ENCODE peak calls at places on chromosome 6, in nine cellular contexts. Q is choroid plexus epithelial cell; Y is cardiac fibroblast; S is upper lobe of right lung; V is adrenal gland; N is kidney epithelial cell; M is BE2C; F is fibroblast of lung; A is naive thymus-derived CD4-positive, alpha-beta T cell. I is an unnamed sample.

GRCh38 chr6:89290401-89291155 is 24.5 kb downstream of the GABRR2 start:
- DNase-seq in Y (no peak), M (no peak), Q (no peak), A (no peak), S (peak), V (no peak), F (no peak), N (no peak), I (no peak)

GRCh38 chr6:149864578-149865535 is 698 bp upstream of the LRP11 start:
- DNase-seq in Q (peak), F (peak), N (no peak), M (peak), Y (peak), V (peak), A (peak), S (no peak), I (peak)

GRCh38 chr6:90298459-90299053 is 1.9 kb upstream of the BACH2 start:
- DNase-seq in M (no peak), F (no peak), N (no peak), V (no peak), A (no peak), Y (no peak), S (no peak), Q (no peak), I (no peak)

GRCh38 chr6:15062311-15063252 is 183.3 kb upstream of the JARID2 start:
- DNase-seq in S (no peak), F (peak), M (no peak), V (no peak), A (no peak), Q (peak), N (peak), Y (peak), I (no peak)

GRCh38 chr6:5004373-5005037 is 668 bp upstream of the RPP40 start:
- DNase-seq in N (no peak), A (no peak), F (no peak), M (no peak), S (no peak), Y (peak), V (no peak), Q (no peak), I (no peak)

GRCh38 chr6:167655174-167655821 is 171.4 kb upstream of the AFDN start:
- DNase-seq in A (no peak), V (no peak), Q (no peak), Y (no peak), M (no peak), F (no peak), N (no peak), S (no peak), I (no peak)

GRCh38 chr6:137497722-137498463 is 3.7 kb upstream of the OLIG3 start:
- DNase-seq in S (no peak), M (no peak), A (no peak), V (no peak), N (no peak), F (no peak), Q (no peak), Y (no peak), I (no peak)

GRCh38 chr6:168192901-168193815 is 114.1 kb upstream of the FRMD1 start:
- DNase-seq in F (no peak), Q (no peak), A (no peak), V (no peak), Y (no peak), M (no peak), N (no peak), S (peak), I (no peak)

GRCh38 chr6:49668083-49668511 is 31.5 kb upstream of the RHAG start:
- DNase-seq in N (peak), V (no peak), S (no peak), M (no peak), Q (peak), F (no peak), A (no peak), Y (no peak), I (no peak)

GRCh38 chr6:131366223-131366622 is 206.8 kb upstream of the ARG1 start:
- DNase-seq in Y (no peak), V (no peak), N (no peak), S (no peak), Q (no peak), F (no peak), A (no peak), M (no peak), I (no peak)

GRCh38 chr6:111722220-111722731 is 116.6 kb upstream of the TRAF3IP2 start:
- DNase-seq in S (no peak), V (no peak), Y (peak), M (no peak), F (peak), Q (peak), A (no peak), N (no peak), I (no peak)

GRCh38 chr6:87277123-87277522 is 45.3 kb upstream of the SMIM8 start:
- DNase-seq in V (no peak), Y (peak), F (peak), M (no peak), S (no peak), N (no peak), A (no peak), Q (peak), I (peak)

GRCh38 chr6:112979830-112980229 is 632.7 kb downstream of the RFPL4B start:
- DNase-seq in V (peak), S (no peak), Q (peak), A (no peak), N (no peak), M (peak), F (peak), Y (peak), I (no peak)

GRCh38 chr6:41519748-41520699 is 26.2 kb upstream of the FOXP4 start:
- DNase-seq in F (no peak), Y (no peak), S (no peak), N (no peak), A (no peak), M (no peak), Q (no peak), V (no peak), I (no peak)

GRCh38 chr6:83974409-83975050 is 59.0 kb upstream of the MRAP2 start:
- DNase-seq in A (no peak), Y (no peak), V (no peak), M (no peak), N (no peak), S (no peak), Q (no peak), F (no peak), I (no peak)

GRCh38 chr6:128519132-128519930 is 1.1 kb downstream of the PTPRK start:
- DNase-seq in M (peak), Q (peak), Y (peak), V (peak), N (no peak), S (peak), A (peak), F (peak), I (peak)

GRCh38 chr6:148343028-148343374 is 363 bp downstream of the SASH1 start:
- DNase-seq in A (no peak), S (no peak), N (no peak), M (no peak), Q (no peak), Y (no peak), V (no peak), F (no peak), I (no peak)

GRCh38 chr6:74065713-74066112 is 369.7 kb downstream of the CD109 start:
- DNase-seq in Y (no peak), M (no peak), Q (peak), S (no peak), N (no peak), F (no peak), V (no peak), A (no peak), I (no peak)

GRCh38 chr6:74068945-74069570 is 373.1 kb downstream of the CD109 start:
- DNase-seq in V (no peak), Y (peak), N (no peak), A (no peak), Q (peak), M (no peak), F (peak), S (no peak), I (no peak)

GRCh38 chr6:74070091-74070490 is 374.1 kb downstream of the CD109 start:
- DNase-seq in F (peak), S (no peak), A (no peak), Q (no peak), N (no peak), Y (no peak), M (no peak), V (no peak), I (no peak)

DNA sequence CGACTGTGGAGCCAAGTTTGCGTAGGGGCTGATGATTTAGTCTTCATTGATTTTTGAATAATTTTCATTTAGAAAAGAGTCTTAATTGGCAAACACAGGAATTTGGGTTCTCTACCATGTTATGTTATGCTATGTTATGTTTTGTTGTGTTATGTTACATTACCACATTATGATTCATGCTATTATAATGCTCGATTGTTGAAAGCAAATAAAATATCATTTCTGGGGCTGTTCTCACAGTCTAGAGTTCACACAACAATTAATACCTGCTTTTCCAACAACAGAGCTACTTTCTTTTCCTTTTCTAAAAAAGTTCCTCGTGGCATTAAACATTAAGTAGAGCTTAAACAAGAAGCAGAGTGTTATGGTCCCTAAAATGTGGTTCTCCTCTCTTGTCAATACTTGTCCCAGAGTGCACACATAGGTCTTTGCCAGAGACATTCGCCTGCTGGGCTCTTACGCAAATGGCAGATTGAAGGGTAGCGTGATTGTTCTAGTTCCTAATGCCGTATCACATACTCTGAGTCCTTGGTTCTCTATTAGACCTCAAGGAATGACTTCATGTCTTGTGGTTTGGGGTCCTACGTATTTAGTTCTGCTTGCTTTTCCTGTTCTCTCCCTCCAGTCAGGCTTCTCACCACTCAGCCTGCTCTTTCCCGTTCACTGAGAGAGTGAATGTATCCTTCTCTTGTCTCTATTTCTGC is 370.3 kb downstream of the CD109 start:
- DNase-seq in V (no peak), A (no peak), S (no peak), Q (peak), M (no peak), Y (peak), N (no peak), F (peak), I (no peak)
- H3K4me3 ChIP-seq in V (no peak), A (no peak), S (no peak), Q (no peak), M (no peak), Y (no peak), N (no peak), F (no peak), I (no peak)

DNA sequence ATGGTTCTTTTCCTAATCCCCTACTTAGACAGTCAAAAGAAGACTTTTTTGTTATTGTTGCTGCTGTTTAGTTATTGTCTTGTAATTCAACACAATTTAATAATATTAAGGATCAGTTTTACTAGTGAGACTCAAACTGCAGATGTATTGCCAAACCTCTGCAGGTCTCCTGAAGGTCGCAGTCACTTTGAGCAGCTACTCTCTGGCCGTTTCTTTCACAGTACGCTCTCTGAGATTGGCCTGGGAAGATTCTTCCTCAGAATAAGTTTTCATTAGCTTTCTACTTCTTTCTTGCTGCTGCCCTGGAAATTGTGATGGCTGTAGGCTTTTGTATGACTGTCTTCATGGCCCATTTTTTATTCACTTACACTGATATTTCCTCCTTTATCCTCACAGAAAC is 930.8 kb downstream of the QKI start:
- DNase-seq in N (no peak), Y (no peak), A (no peak), S (no peak), V (peak), M (no peak), Q (no peak), F (no peak), I (no peak)
- H3K4me3 ChIP-seq in N (no peak), Y (no peak), A (no peak), S (no peak), V (no peak), M (no peak), Q (no peak), F (no peak), I (no peak)

GRCh38 chr6:13679996-13680395 is 31.6 kb downstream of the RANBP9 start:
- DNase-seq in Y (no peak), A (no peak), S (no peak), V (no peak), F (no peak), M (no peak), Q (no peak), N (no peak), I (no peak)
- H3K4me3 ChIP-seq in Y (no peak), A (no peak), S (no peak), V (no peak), F (no peak), M (no peak), Q (no peak), N (no peak), I (no peak)

DNA sequence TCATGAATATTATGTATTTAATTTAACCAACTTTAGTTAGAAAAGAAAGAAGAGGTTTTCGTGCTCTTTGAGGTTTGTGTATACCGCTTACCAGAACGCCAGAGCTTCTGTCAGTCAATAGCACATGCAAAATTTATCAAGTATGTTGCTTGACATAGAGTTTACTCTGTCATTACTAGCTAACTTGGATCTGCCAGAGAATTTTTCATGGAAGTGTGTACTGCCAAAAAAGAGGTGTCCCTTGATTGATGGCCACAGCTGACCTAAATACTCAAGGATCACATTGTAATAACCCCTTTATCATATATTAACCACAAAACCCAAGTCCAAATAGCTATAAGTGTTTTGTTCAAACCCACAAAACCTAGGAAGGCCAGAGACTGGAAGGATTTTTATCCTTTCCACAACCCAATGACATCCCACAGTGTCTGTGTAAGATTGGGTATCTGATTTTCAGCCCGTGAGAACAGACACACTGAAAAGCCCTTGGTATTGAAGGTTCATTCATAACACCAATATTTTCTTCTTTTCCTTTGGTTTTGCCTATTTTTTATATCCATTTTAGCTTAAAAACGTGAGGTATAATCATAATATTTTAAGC is 194.0 kb upstream of the EYA4 start:
- DNase-seq in N (no peak), S (no peak), V (no peak), F (no peak), Y (peak), M (no peak), A (no peak), Q (no peak), I (no peak)
- H3K4me3 ChIP-seq in N (no peak), S (no peak), V (no peak), F (no peak), Y (no peak), M (no peak), A (no peak), Q (no peak), I (no peak)

DNA sequence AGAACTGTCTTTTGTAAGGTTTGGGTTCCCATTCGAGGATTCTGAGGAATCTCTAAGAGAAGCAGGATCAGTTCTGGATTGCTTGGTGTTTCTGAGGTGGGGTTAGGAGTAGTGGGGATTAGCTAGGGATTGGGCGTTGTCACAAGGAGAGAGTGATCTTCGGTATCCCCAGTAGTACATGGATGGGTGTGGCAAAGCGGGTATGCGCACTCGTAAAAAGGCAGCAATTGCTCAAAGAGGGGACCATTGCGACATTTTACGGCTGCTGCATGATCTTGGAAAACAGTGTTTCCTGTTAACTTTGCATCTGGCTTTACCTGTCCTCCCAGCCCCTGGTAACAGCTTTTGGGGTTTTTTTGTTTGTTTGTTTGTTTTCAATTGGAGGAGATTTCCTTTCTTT is 9.7 kb upstream of the ZSCAN9 start:
- DNase-seq in V (no peak), F (no peak), Q (peak), Y (peak), A (no peak), S (no peak), M (no peak), N (no peak), I (no peak)
- H3K4me3 ChIP-seq in V (no peak), F (peak), Q (peak), Y (no peak), A (no peak), S (no peak), M (no peak), N (no peak), I (no peak)

DNA sequence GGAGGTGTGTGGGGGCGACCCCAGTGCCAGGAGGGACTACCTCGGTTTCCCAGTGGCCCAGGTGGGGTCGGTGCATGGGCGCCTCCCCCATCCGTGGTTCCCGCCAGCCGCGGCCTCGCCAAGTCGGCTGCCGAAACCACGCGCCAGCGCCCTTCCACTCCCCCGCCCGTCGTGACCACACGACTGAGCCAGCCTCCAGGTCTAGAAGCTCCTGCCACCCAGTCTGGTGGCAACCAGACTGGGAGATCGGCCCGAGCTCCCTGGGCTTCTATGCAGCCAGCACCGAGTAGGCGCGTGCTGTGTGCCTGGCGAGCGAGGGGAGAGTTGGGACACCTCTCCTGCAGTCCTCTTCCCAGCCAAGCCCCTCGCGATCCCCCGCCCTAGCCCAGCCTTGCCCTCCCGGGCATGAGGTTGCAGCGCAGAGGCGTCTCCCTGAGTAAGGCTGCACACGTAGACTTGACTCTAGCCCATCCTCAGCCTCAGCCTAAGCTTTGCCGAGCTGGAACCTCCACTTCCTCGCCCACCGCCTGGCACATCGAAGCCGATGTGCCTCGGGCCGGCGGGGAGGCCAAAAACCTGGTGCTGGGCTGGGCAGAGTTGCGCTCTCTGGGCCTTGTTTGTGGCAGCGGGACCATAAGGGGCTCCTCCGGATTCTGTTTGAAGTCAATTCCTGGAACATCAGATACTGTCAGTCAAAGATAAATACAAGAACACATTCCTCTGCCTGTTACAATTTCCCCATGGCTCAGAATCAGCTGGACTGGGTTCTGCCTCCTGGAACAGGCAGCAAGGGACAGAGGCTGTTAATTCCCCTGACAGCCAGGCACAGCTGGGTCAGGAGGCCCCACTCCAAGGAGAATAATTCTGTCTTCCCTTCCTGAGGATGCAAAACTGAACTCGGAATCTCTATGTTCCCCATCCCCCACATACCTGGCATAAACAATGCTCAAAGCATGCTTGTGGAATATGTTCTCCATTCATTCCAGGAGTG is 1.5 kb upstream of the CPNE5 start:
- DNase-seq in M (no peak), Y (peak), S (no peak), N (no peak), A (no peak), V (no peak), F (no peak), Q (no peak), I (no peak)
- H3K4me3 ChIP-seq in M (no peak), Y (peak), S (peak), N (peak), A (peak), V (no peak), F (peak), Q (peak), I (no peak)